ENCODE peak calls at places on chromosomes 1 and 21, in ten cellular contexts. K, D, J, Z, Q, W, S, T, B and E are unnamed samples.

GRCh38 chr1:35894183-35894582 is 11.2 kb downstream of the AGO1 start:
- DNase-seq in K (peak; percentile 13), D (peak; percentile 75), J (no peak), Z (peak; percentile 55), Q (peak; percentile 25), W (no peak), S (peak; percentile 75), T (peak; percentile 64), B (peak; percentile 71), E (no peak)

GRCh38 chr1:180352588-180352987 is 122.5 kb downstream of the LHX4 start:
- DNase-seq in K (no peak), D (no peak), J (no peak), Z (no peak), Q (no peak), W (no peak), S (no peak), T (no peak), B (no peak), E (no peak)

GRCh38 chr1:210264521-210265380 is 32.2 kb downstream of the SERTAD4 start:
- DNase-seq in K (no peak), D (no peak), J (no peak), Z (no peak), Q (no peak), W (no peak), S (no peak), T (no peak), B (no peak), E (no peak)

GRCh38 chr1:39826583-39826982 is 37.9 kb upstream of the BMP8B start:
- DNase-seq in K (no peak), D (no peak), J (no peak), Z (no peak), Q (no peak), W (no peak), S (no peak), T (no peak), B (no peak), E (no peak)

GRCh38 chr1:200877839-200878551 is 5.2 kb downstream of the GPR25 start:
- DNase-seq in K (no peak), D (peak; percentile 80), J (no peak), Z (no peak), Q (no peak), W (no peak), S (no peak), T (peak; percentile 40), B (peak; percentile 89), E (no peak)

GRCh38 chr1:91526496-91526895 is 25.8 kb downstream of the CDC7 start:
- DNase-seq in K (no peak), D (no peak), J (no peak), Z (no peak), Q (no peak), W (no peak), S (no peak), T (no peak), B (no peak), E (no peak)

GRCh38 chr1:91217911-91218310 is 186.7 kb downstream of the HFM1 start:
- DNase-seq in K (no peak), D (peak; percentile 4), J (no peak), Z (no peak), Q (no peak), W (no peak), S (no peak), T (no peak), B (peak; percentile 16), E (no peak)

GRCh38 chr1:9302745-9303524 is 10.2 kb downstream of the SPSB1 start:
- DNase-seq in K (no peak), D (peak; percentile 99), J (no peak), Z (no peak), Q (no peak), W (no peak), S (no peak), T (no peak), B (no peak), E (no peak)

GRCh38 chr1:58862728-58863385 is 79.0 kb upstream of the JUN start:
- DNase-seq in K (no peak), D (no peak), J (no peak), Z (no peak), Q (peak; percentile 80), W (no peak), S (no peak), T (no peak), B (no peak), E (no peak)

GRCh38 chr1:247540536-247540935 is 4.3 kb upstream of the OR2C3 start:
- DNase-seq in K (no peak), D (no peak), J (no peak), Z (no peak), Q (no peak), W (no peak), S (no peak), T (no peak), B (no peak), E (no peak)

GRCh38 chr1:25161981-25162380 is 70.3 kb downstream of the SYF2 start:
- DNase-seq in K (no peak), D (no peak), J (no peak), Z (no peak), Q (no peak), W (no peak), S (no peak), T (no peak), B (no peak), E (no peak)

GRCh38 chr21:39055167-39055767 is 128.0 kb downstream of the PSMG1 start:
- DNase-seq in K (no peak), D (peak; percentile 13), J (no peak), Z (no peak), Q (no peak), W (no peak), S (no peak), T (no peak), B (no peak), E (no peak)

GRCh38 chr1:39491146-39491921 is at the start of gene BMP8A:
- DNase-seq in K (peak; percentile 79), D (no peak), J (peak; percentile 97), Z (peak; percentile 71), Q (no peak), W (peak; percentile 50), S (peak; percentile 65), T (no peak), B (peak; percentile 82), E (peak; percentile 73)

GRCh38 chr1:106502659-106503058 is 553.8 kb upstream of the PRMT6 start:
- DNase-seq in K (no peak), D (no peak), J (no peak), Z (no peak), Q (no peak), W (no peak), S (no peak), T (no peak), B (no peak), E (no peak)

GRCh38 chr1:3787347-3787710 is 9.0 kb downstream of the LRRC47 start:
- DNase-seq in K (no peak), D (no peak), J (no peak), Z (no peak), Q (no peak), W (no peak), S (no peak), T (no peak), B (peak; percentile 88), E (no peak)

GRCh38 chr1:192474080-192474683 is 101.4 kb upstream of the RGS1 start:
- DNase-seq in K (no peak), D (peak; percentile 41), J (peak; percentile 63), Z (no peak), Q (peak; percentile 26), W (no peak), S (no peak), T (no peak), B (peak; percentile 31), E (no peak)

GRCh38 chr1:229114781-229115417 is 156.0 kb upstream of the RAB4A start:
- DNase-seq in K (no peak), D (no peak), J (no peak), Z (no peak), Q (no peak), W (no peak), S (no peak), T (no peak), B (no peak), E (no peak)

GRCh38 chr21:35019631-35020032 is 29.5 kb downstream of the RUNX1 start:
- DNase-seq in K (peak; percentile 76), D (no peak), J (no peak), Z (no peak), Q (no peak), W (no peak), S (no peak), T (no peak), B (no peak), E (no peak)

GRCh38 chr1:113943028-113943811 is 14.1 kb downstream of the HIPK1 start:
- DNase-seq in K (no peak), D (no peak), J (no peak), Z (no peak), Q (no peak), W (no peak), S (no peak), T (no peak), B (no peak), E (no peak)

GRCh38 chr1:234926574-234927311 is 201.9 kb downstream of the TOMM20 start:
- DNase-seq in K (no peak), D (no peak), J (no peak), Z (no peak), Q (no peak), W (no peak), S (no peak), T (peak; percentile 58), B (peak; percentile 92), E (no peak)

GRCh38 chr1:148160048-148160395 is 7.9 kb upstream of the NBPF11 start:
- DNase-seq in K (no peak), D (no peak), J (no peak), Z (no peak), Q (no peak), W (no peak), S (no peak), T (no peak), B (no peak), E (no peak)

GRCh38 chr1:17437260-17438175 is 2.0 kb downstream of the RCC2 start:
- DNase-seq in K (peak; percentile 37), D (peak; percentile 49), J (peak; percentile 10), Z (peak; percentile 53), Q (peak; percentile 55), W (no peak), S (peak; percentile 45), T (no peak), B (peak; percentile 68), E (peak; percentile 51)

GRCh38 chr1:14366361-14367018 is 232.0 kb upstream of the KAZN start:
- DNase-seq in K (no peak), D (peak; percentile 50), J (no peak), Z (no peak), Q (peak; percentile 27), W (no peak), S (no peak), T (no peak), B (no peak), E (no peak)

GRCh38 chr1:92244376-92244775 is 26.7 kb downstream of the C1orf146 start:
- DNase-seq in K (no peak), D (no peak), J (no peak), Z (no peak), Q (no peak), W (no peak), S (no peak), T (no peak), B (no peak), E (no peak)

GRCh38 chr21:37257526-37257966 is 9.6 kb downstream of the VPS26C start:
- DNase-seq in K (no peak), D (peak; percentile 30), J (peak; percentile 58), Z (peak; percentile 56), Q (no peak), W (no peak), S (peak; percentile 58), T (no peak), B (no peak), E (peak; percentile 17)